ENCODE peak calls at places on chromosome 3, in seven cellular contexts. One of them, this sample, is unnamed.

GRCh38 chr3:18758047-18758704 is 333.0 kb upstream of the SATB1 start:
- DNase-seq in IMR-90: no peak
- DNase-seq in neuronal stem cell: peak
- DNase-seq in trophoblast cell: peak
- DNase-seq in H9: peak
- DNase-seq in H1: no peak
- DNase-seq in mesenchymal stem cell: peak
- DNase-seq in this sample: peak

GRCh38 chr3:123026551-123027291 is 842 bp downstream of the SEMA5B start:
- DNase-seq in IMR-90: no peak
- DNase-seq in neuronal stem cell: peak
- DNase-seq in trophoblast cell: no peak
- DNase-seq in H9: peak
- DNase-seq in H1: peak
- DNase-seq in mesenchymal stem cell: peak
- DNase-seq in this sample: peak

GRCh38 chr3:99529265-99529664 is 109.1 kb upstream of the COL8A1 start:
- DNase-seq in IMR-90: no peak
- DNase-seq in neuronal stem cell: no peak
- DNase-seq in trophoblast cell: no peak
- DNase-seq in H9: no peak
- DNase-seq in H1: no peak
- DNase-seq in mesenchymal stem cell: no peak
- DNase-seq in this sample: no peak

GRCh38 chr3:108311797-108312196 is 15.4 kb downstream of the HHLA2 start:
- DNase-seq in IMR-90: peak
- DNase-seq in neuronal stem cell: no peak
- DNase-seq in trophoblast cell: peak
- DNase-seq in H9: peak
- DNase-seq in H1: peak
- DNase-seq in mesenchymal stem cell: no peak
- DNase-seq in this sample: peak

GRCh38 chr3:154018100-154018696 is 103.0 kb upstream of the ARHGEF26 start:
- DNase-seq in IMR-90: peak
- DNase-seq in neuronal stem cell: peak
- DNase-seq in trophoblast cell: peak
- DNase-seq in H9: peak
- DNase-seq in H1: peak
- DNase-seq in mesenchymal stem cell: peak
- DNase-seq in this sample: peak

GRCh38 chr3:173750591-173750990 is 353.0 kb downstream of the NLGN1 start:
- DNase-seq in IMR-90: no peak
- DNase-seq in neuronal stem cell: no peak
- DNase-seq in trophoblast cell: no peak
- DNase-seq in H9: no peak
- DNase-seq in H1: no peak
- DNase-seq in mesenchymal stem cell: no peak
- DNase-seq in this sample: no peak

GRCh38 chr3:126329927-126330725 is 27.1 kb downstream of the KLF15 start:
- DNase-seq in IMR-90: no peak
- DNase-seq in neuronal stem cell: no peak
- DNase-seq in trophoblast cell: no peak
- DNase-seq in H9: no peak
- DNase-seq in H1: no peak
- DNase-seq in mesenchymal stem cell: no peak
- DNase-seq in this sample: no peak

GRCh38 chr3:66722675-66723074 is 221.9 kb upstream of the LRIG1 start:
- DNase-seq in IMR-90: peak
- DNase-seq in neuronal stem cell: no peak
- DNase-seq in trophoblast cell: no peak
- DNase-seq in H9: no peak
- DNase-seq in H1: no peak
- DNase-seq in mesenchymal stem cell: peak
- DNase-seq in this sample: peak

GRCh38 chr3:185688808-185689207 is 102.7 kb downstream of the SENP2 start:
- DNase-seq in IMR-90: peak
- DNase-seq in neuronal stem cell: no peak
- DNase-seq in trophoblast cell: peak
- DNase-seq in H9: peak
- DNase-seq in H1: no peak
- DNase-seq in mesenchymal stem cell: peak
- DNase-seq in this sample: peak

GRCh38 chr3:71797455-71797854 is 12.5 kb upstream of the PROK2 start:
- DNase-seq in IMR-90: no peak
- DNase-seq in neuronal stem cell: no peak
- DNase-seq in trophoblast cell: no peak
- DNase-seq in H9: no peak
- DNase-seq in H1: no peak
- DNase-seq in mesenchymal stem cell: no peak
- DNase-seq in this sample: no peak

GRCh38 chr3:71702131-71703024 is 22.8 kb downstream of the EIF4E3 start:
- DNase-seq in IMR-90: no peak
- DNase-seq in neuronal stem cell: no peak
- DNase-seq in trophoblast cell: peak
- DNase-seq in H9: no peak
- DNase-seq in H1: no peak
- DNase-seq in mesenchymal stem cell: no peak
- DNase-seq in this sample: peak

GRCh38 chr3:123281929-123282328 is 80.2 kb downstream of the SEC22A start:
- DNase-seq in IMR-90: no peak
- DNase-seq in neuronal stem cell: no peak
- DNase-seq in trophoblast cell: no peak
- DNase-seq in H9: no peak
- DNase-seq in H1: no peak
- DNase-seq in mesenchymal stem cell: no peak
- DNase-seq in this sample: no peak

GRCh38 chr3:197422506-197422905 is 124.1 kb upstream of the DLG1 start:
- DNase-seq in IMR-90: no peak
- DNase-seq in neuronal stem cell: no peak
- DNase-seq in trophoblast cell: no peak
- DNase-seq in H9: no peak
- DNase-seq in H1: no peak
- DNase-seq in mesenchymal stem cell: no peak
- DNase-seq in this sample: no peak
- H3K18ac ChIP-seq in IMR-90: no peak
- H3K18ac ChIP-seq in neuronal stem cell: no peak
- H3K18ac ChIP-seq in trophoblast cell: no peak
- H3K18ac ChIP-seq in H9: no peak
- H3K18ac ChIP-seq in H1: no peak
- H3K18ac ChIP-seq in mesenchymal stem cell: no peak
- H3K18ac ChIP-seq in this sample: no peak

GRCh38 chr3:187016639-187017345 is 86.5 kb downstream of the ST6GAL1 start:
- DNase-seq in IMR-90: peak
- DNase-seq in neuronal stem cell: no peak
- DNase-seq in trophoblast cell: peak
- DNase-seq in H9: no peak
- DNase-seq in H1: peak
- DNase-seq in mesenchymal stem cell: peak
- DNase-seq in this sample: peak
- H3K9ac ChIP-seq in IMR-90: no peak
- H3K9ac ChIP-seq in neuronal stem cell: no peak
- H3K9ac ChIP-seq in trophoblast cell: no peak
- H3K9ac ChIP-seq in H9: no peak
- H3K9ac ChIP-seq in H1: no peak
- H3K9ac ChIP-seq in mesenchymal stem cell: no peak
- H3K9ac ChIP-seq in this sample: no peak

GRCh38 chr3:194275721-194276120 is 75.4 kb downstream of the CPN2 start:
- DNase-seq in IMR-90: no peak
- DNase-seq in neuronal stem cell: no peak
- DNase-seq in trophoblast cell: no peak
- DNase-seq in H9: peak
- DNase-seq in H1: no peak
- DNase-seq in mesenchymal stem cell: peak
- DNase-seq in this sample: no peak

GRCh38 chr3:194272861-194273266 is 78.3 kb downstream of the CPN2 start:
- DNase-seq in IMR-90: no peak
- DNase-seq in neuronal stem cell: no peak
- DNase-seq in trophoblast cell: no peak
- DNase-seq in H9: no peak
- DNase-seq in H1: no peak
- DNase-seq in mesenchymal stem cell: no peak
- DNase-seq in this sample: no peak

GRCh38 chr3:194273396-194274310 is 77.5 kb downstream of the CPN2 start:
- DNase-seq in IMR-90: no peak
- DNase-seq in neuronal stem cell: no peak
- DNase-seq in trophoblast cell: no peak
- DNase-seq in H9: peak
- DNase-seq in H1: no peak
- DNase-seq in mesenchymal stem cell: no peak
- DNase-seq in this sample: no peak

GRCh38 chr3:194275231-194275671 is 75.9 kb downstream of the CPN2 start:
- DNase-seq in IMR-90: no peak
- DNase-seq in neuronal stem cell: no peak
- DNase-seq in trophoblast cell: no peak
- DNase-seq in H9: peak
- DNase-seq in H1: no peak
- DNase-seq in mesenchymal stem cell: peak
- DNase-seq in this sample: no peak

GRCh38 chr3:194274424-194275085 is 76.6 kb downstream of the CPN2 start:
- DNase-seq in IMR-90: no peak
- DNase-seq in neuronal stem cell: no peak
- DNase-seq in trophoblast cell: no peak
- DNase-seq in H9: peak
- DNase-seq in H1: no peak
- DNase-seq in mesenchymal stem cell: peak
- DNase-seq in this sample: no peak
- H3K4ac ChIP-seq in IMR-90: no peak
- H3K4ac ChIP-seq in neuronal stem cell: no peak
- H3K4ac ChIP-seq in trophoblast cell: no peak
- H3K4ac ChIP-seq in H9: no peak
- H3K4ac ChIP-seq in H1: no peak
- H3K4ac ChIP-seq in mesenchymal stem cell: no peak
- H3K4ac ChIP-seq in this sample: no peak

GRCh38 chr3:138875754-138876664 is 41.3 kb upstream of the PIK3CB start:
- DNase-seq in IMR-90: no peak
- DNase-seq in neuronal stem cell: no peak
- DNase-seq in trophoblast cell: peak
- DNase-seq in H9: no peak
- DNase-seq in H1: no peak
- DNase-seq in mesenchymal stem cell: no peak
- DNase-seq in this sample: no peak
- H3K18ac ChIP-seq in IMR-90: no peak
- H3K18ac ChIP-seq in neuronal stem cell: no peak
- H3K18ac ChIP-seq in trophoblast cell: no peak
- H3K18ac ChIP-seq in H9: no peak
- H3K18ac ChIP-seq in H1: no peak
- H3K18ac ChIP-seq in mesenchymal stem cell: no peak
- H3K18ac ChIP-seq in this sample: no peak

GRCh38 chr3:114624676-114625181 is 330.9 kb downstream of the TIGIT start:
- DNase-seq in IMR-90: peak
- DNase-seq in neuronal stem cell: no peak
- DNase-seq in trophoblast cell: peak
- DNase-seq in H9: peak
- DNase-seq in H1: no peak
- DNase-seq in mesenchymal stem cell: peak
- DNase-seq in this sample: peak
- H3K9ac ChIP-seq in IMR-90: peak
- H3K9ac ChIP-seq in neuronal stem cell: no peak
- H3K9ac ChIP-seq in trophoblast cell: no peak
- H3K9ac ChIP-seq in H9: no peak
- H3K9ac ChIP-seq in H1: no peak
- H3K9ac ChIP-seq in mesenchymal stem cell: peak
- H3K9ac ChIP-seq in this sample: no peak

GRCh38 chr3:177860236-177860635 is 663.0 kb upstream of the TBL1XR1 start:
- DNase-seq in IMR-90: no peak
- DNase-seq in neuronal stem cell: no peak
- DNase-seq in trophoblast cell: no peak
- DNase-seq in H9: no peak
- DNase-seq in H1: no peak
- DNase-seq in mesenchymal stem cell: no peak
- DNase-seq in this sample: no peak

GRCh38 chr3:177862962-177863491 is 665.7 kb upstream of the TBL1XR1 start:
- DNase-seq in IMR-90: no peak
- DNase-seq in neuronal stem cell: no peak
- DNase-seq in trophoblast cell: no peak
- DNase-seq in H9: no peak
- DNase-seq in H1: no peak
- DNase-seq in mesenchymal stem cell: no peak
- DNase-seq in this sample: no peak
- H3K4ac ChIP-seq in IMR-90: no peak
- H3K4ac ChIP-seq in neuronal stem cell: no peak
- H3K4ac ChIP-seq in trophoblast cell: no peak
- H3K4ac ChIP-seq in H9: no peak
- H3K4ac ChIP-seq in H1: no peak
- H3K4ac ChIP-seq in mesenchymal stem cell: no peak
- H3K4ac ChIP-seq in this sample: no peak